ENCODE peak calls at places on chromosomes 16 and 17, in nine cellular contexts. W, M, F, B, Z, C, K, S and N are unnamed samples.

GRCh38 chr17:9209781-9210370 is 188.6 kb downstream of the NTN1 start:
- DNase-seq in S (no peak), C (no peak), Z (no peak), K (no peak), W (no peak), M (no peak), B (no peak), F (no peak), N (no peak)

GRCh38 chr17:70622382-70623260 is 453.3 kb downstream of the KCNJ2 start:
- DNase-seq in Z (no peak), W (peak), C (peak), K (peak), B (peak), S (no peak), M (peak), F (no peak), N (peak)

GRCh38 chr17:17151055-17151454 is 55.1 kb downstream of the PLD6 start:
- DNase-seq in C (no peak), S (peak), W (peak), F (no peak), K (peak), M (peak), B (peak), Z (no peak), N (no peak)

GRCh38 chr17:42472709-42473521 is 14.2 kb downstream of the ATP6V0A1 start:
- DNase-seq in C (no peak), M (no peak), Z (no peak), W (peak), K (peak), S (no peak), F (no peak), B (peak), N (no peak)

GRCh38 chr17:16005641-16006040 is 6.0 kb downstream of the TTC19 start:
- DNase-seq in Z (no peak), S (no peak), C (no peak), W (no peak), F (no peak), B (no peak), K (no peak), M (no peak), N (no peak)

GRCh38 chr16:80273635-80274538 is 266.9 kb upstream of the DYNLRB2 start:
- DNase-seq in Z (no peak), B (peak), M (peak), F (no peak), S (peak), W (peak), C (no peak), K (no peak), N (no peak)

GRCh38 chr17:69466451-69466850 is 52.0 kb downstream of the MAP2K6 start:
- DNase-seq in S (peak), M (no peak), K (no peak), C (no peak), W (no peak), Z (no peak), B (peak), F (no peak), N (no peak)

GRCh38 chr17:78356163-78356713 is 3.6 kb downstream of the SOCS3 start:
- DNase-seq in C (peak), W (peak), S (peak), B (peak), F (peak), M (peak), K (peak), Z (no peak), N (no peak)

GRCh38 chr17:4509923-4510614 is 11.4 kb downstream of the SPNS2 start:
- DNase-seq in K (no peak), M (no peak), B (no peak), S (no peak), Z (no peak), W (peak), C (no peak), F (no peak), N (no peak)

GRCh38 chr17:77826132-77826873 is 132.2 kb upstream of the TNRC6C start:
- DNase-seq in M (no peak), S (no peak), C (no peak), W (no peak), K (no peak), F (no peak), Z (no peak), B (no peak), N (no peak)

GRCh38 chr16:24117680-24118079 is 138.5 kb upstream of the CACNG3 start:
- DNase-seq in F (no peak), M (no peak), C (no peak), K (no peak), Z (no peak), S (no peak), B (no peak), W (no peak), N (no peak)

GRCh38 chr17:62111562-62112180 is 46.6 kb upstream of the MED13 start:
- DNase-seq in C (no peak), M (no peak), Z (no peak), W (no peak), B (no peak), F (no peak), K (no peak), S (no peak), N (no peak)

GRCh38 chr16:88673685-88674398 is 11.0 kb upstream of the MVD start:
- DNase-seq in Z (no peak), W (no peak), C (no peak), S (no peak), F (no peak), B (no peak), K (no peak), M (no peak), N (no peak)

GRCh38 chr17:62792122-62792800 is 15.9 kb downstream of the MARCHF10 start:
- DNase-seq in Z (peak), S (no peak), B (peak), W (peak), M (no peak), C (no peak), K (peak), F (no peak), N (no peak)

GRCh38 chr17:65020284-65020683 is 36.3 kb downstream of the GNA13 start:
- DNase-seq in M (no peak), W (peak), B (peak), C (no peak), K (peak), S (peak), F (no peak), Z (no peak), N (no peak)

GRCh38 chr17:63537991-63538692 is 12.1 kb upstream of the DCAF7 start:
- DNase-seq in S (no peak), Z (no peak), F (no peak), M (peak), K (no peak), C (peak), B (no peak), W (no peak), N (no peak)

GRCh38 chr17:47853616-47854015 is 2.7 kb upstream of the SP6 start:
- DNase-seq in K (no peak), F (no peak), B (no peak), C (no peak), M (no peak), W (no peak), S (no peak), Z (no peak), N (no peak)

GRCh38 chr16:66103245-66103644 is 263.2 kb upstream of the CDH5 start:
- DNase-seq in S (no peak), Z (peak), F (no peak), K (peak), C (no peak), W (no peak), M (no peak), B (no peak), N (no peak)

GRCh38 chr17:77846531-77847085 is 111.9 kb upstream of the TNRC6C start:
- DNase-seq in C (no peak), S (no peak), W (no peak), B (no peak), Z (no peak), F (no peak), M (peak), K (no peak), N (no peak)

GRCh38 chr16:29662729-29663019 is 373 bp upstream of the SPN start:
- DNase-seq in C (peak), S (no peak), M (peak), K (no peak), B (no peak), F (no peak), W (no peak), Z (no peak), N (no peak)

GRCh38 chr17:64038331-64039105 is 18.1 kb upstream of the ICAM2 start:
- DNase-seq in B (no peak), W (no peak), S (no peak), M (no peak), K (no peak), F (no peak), Z (no peak), C (peak), N (no peak)

GRCh38 chr16:12440233-12440530 is 363.5 kb downstream of the CPPED1 start:
- DNase-seq in Z (no peak), B (no peak), W (no peak), F (no peak), M (no peak), K (peak), S (no peak), C (no peak), N (no peak)

GRCh38 chr17:60229189-60229802 is 79.5 kb downstream of the CA4 start:
- DNase-seq in Z (no peak), C (no peak), W (peak), F (no peak), M (no peak), B (no peak), S (no peak), K (peak), N (no peak)

GRCh38 chr16:66510711-66511614 is 39.0 kb downstream of the TK2 start:
- DNase-seq in M (no peak), B (no peak), S (no peak), K (no peak), C (peak), F (no peak), W (no peak), Z (no peak), N (no peak)

GRCh38 chr17:43701318-43701743 is 39.6 kb upstream of the MEOX1 start:
- DNase-seq in K (peak), M (peak), Z (no peak), W (peak), B (no peak), C (peak), F (no peak), S (no peak), N (no peak)

GRCh38 chr16:11916524-11917285 is 949 bp upstream of the GSPT1 start:
- DNase-seq in M (no peak), F (no peak), K (no peak), W (peak), S (peak), C (peak), Z (peak), B (peak), N (no peak)

GRCh38 chr16:82082543-82083244 is 47.6 kb downstream of the HSD17B2 start:
- DNase-seq in M (peak), Z (peak), C (no peak), B (peak), F (no peak), W (peak), K (no peak), S (peak), N (no peak)

GRCh38 chr16:58511933-58512815 is 3.1 kb upstream of the SETD6 start:
- DNase-seq in W (peak), Z (peak), M (peak), K (peak), C (peak), B (peak), S (no peak), F (peak), N (no peak)

GRCh38 chr17:70319516-70319915 is 150.2 kb downstream of the KCNJ2 start:
- DNase-seq in C (no peak), B (no peak), K (no peak), W (no peak), Z (no peak), S (no peak), F (no peak), M (no peak), N (no peak)

GRCh38 chr17:31564883-31565297 is 173.4 kb downstream of the RAB11FIP4 start:
- DNase-seq in F (no peak), C (no peak), W (peak), M (no peak), K (peak), B (no peak), S (no peak), Z (no peak), N (peak)

GRCh38 chr16:4618645-4619418 is 4.1 kb upstream of the UBALD1 start:
- DNase-seq in W (no peak), F (no peak), K (no peak), M (no peak), C (no peak), Z (peak), S (no peak), B (peak), N (no peak)

GRCh38 chr16:23699100-23699499 is 13.9 kb downstream of the ERN2 start:
- DNase-seq in C (peak), W (no peak), K (no peak), S (no peak), Z (no peak), F (no peak), B (peak), M (peak), N (no peak)

GRCh38 chr16:66677179-66677578 is 19.4 kb downstream of the CMTM4 start:
- DNase-seq in K (no peak), Z (no peak), W (no peak), C (no peak), S (no peak), B (no peak), F (no peak), M (no peak), N (no peak)

GRCh38 chr17:64061157-64061898 is 40.9 kb upstream of the ICAM2 start:
- DNase-seq in B (peak), K (peak), M (peak), C (peak), W (no peak), Z (no peak), S (peak), F (no peak), N (no peak)

GRCh38 chr17:49557204-49558024 is 18.3 kb upstream of the NXPH3 start:
- DNase-seq in Z (peak), B (peak), W (peak), M (peak), F (no peak), K (peak), S (no peak), C (peak), N (peak)

GRCh38 chr16:57092786-57093301 is 461 bp downstream of the CPNE2 start:
- DNase-seq in M (peak), B (no peak), Z (no peak), S (no peak), K (no peak), C (peak), W (no peak), F (peak), N (no peak)

GRCh38 chr17:2892305-2892971 is 96.2 kb downstream of the RAP1GAP2 start:
- DNase-seq in W (peak), S (peak), K (peak), C (peak), B (peak), M (no peak), Z (peak), F (no peak), N (no peak)

GRCh38 chr17:28370744-28371103 is 617 bp upstream of the VTN start:
- DNase-seq in F (no peak), C (no peak), S (no peak), W (no peak), K (no peak), Z (peak), M (no peak), B (no peak), N (no peak)

GRCh38 chr17:28369684-28370034 is 448 bp downstream of the VTN start:
- DNase-seq in Z (peak), B (no peak), S (no peak), C (no peak), K (no peak), W (no peak), F (no peak), M (peak), N (no peak)

GRCh38 chr17:28371245-28372202 is at the start of gene SARM1:
- DNase-seq in Z (peak), B (no peak), F (peak), C (peak), K (peak), W (peak), S (no peak), M (peak), N (peak)

GRCh38 chr17:28368915-28369683 is 1.0 kb downstream of the VTN start:
- DNase-seq in B (no peak), C (no peak), Z (no peak), K (no peak), S (no peak), F (no peak), M (no peak), W (no peak), N (no peak)

GRCh38 chr17:28370035-28370743 is at the start of gene VTN:
- DNase-seq in F (no peak), W (no peak), S (no peak), Z (peak), B (no peak), C (no peak), M (no peak), K (peak), N (peak)
- TF ChIP-seq CTCF in F (no peak), W (no peak), S (no peak), Z (peak), B (no peak), C (no peak), M (no peak), K (no peak), N (no peak)

DNA sequence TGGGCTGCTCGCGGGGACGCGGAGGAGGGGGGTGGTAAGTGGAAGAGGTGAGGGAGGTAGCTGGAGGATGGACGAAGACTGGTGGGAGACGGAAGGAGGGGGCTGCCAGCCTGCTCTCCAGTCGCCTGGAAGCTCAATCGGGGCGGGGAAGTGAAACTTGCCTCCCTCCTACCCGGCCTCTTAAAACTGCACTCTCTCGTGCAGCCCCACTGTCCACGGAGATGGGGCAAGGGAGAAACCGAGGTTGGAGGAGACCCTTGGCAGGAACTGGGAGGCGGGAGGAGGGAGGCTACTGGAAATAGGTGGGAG is 1.1 kb downstream of the SOX9 start:
- DNase-seq in Z (no peak), F (no peak), M (no peak), C (no peak), S (no peak), W (no peak), B (no peak), K (peak), N (no peak)
- TF ChIP-seq CTCF in Z (no peak), F (no peak), M (no peak), C (no peak), S (no peak), W (no peak), B (no peak), K (no peak), N (no peak)

DNA sequence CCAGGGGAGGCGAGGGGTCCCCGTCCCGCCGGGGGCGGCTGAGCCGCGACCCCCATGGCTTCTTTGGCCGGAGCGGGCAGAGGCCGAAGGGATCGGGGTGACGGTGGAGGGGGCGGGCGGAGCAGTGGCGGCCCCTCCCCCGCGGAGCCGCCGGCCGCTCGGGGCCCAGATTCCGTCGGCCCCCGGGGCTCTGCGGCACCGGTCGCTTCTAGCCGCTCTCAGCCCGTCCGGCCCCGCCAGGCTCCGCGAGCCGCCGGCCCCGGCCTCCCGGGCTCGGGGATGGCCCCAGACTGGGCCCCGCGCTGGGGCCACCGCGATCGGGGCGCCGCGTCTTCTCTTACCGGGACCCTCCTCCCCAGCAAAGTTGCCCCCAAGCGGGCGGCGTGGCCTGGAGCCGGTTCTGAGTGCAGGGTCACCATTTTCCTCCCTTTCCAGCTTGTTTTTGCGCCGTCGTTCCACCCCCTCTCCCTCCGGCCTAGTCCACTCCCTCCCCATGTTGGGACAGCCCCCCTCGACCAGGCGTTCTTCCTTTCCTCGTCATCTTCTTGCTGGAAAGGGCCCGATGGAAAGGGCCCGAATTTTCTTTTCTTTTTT is 768 bp downstream of the NFAT5 start:
- DNase-seq in C (peak), Z (peak), F (no peak), K (peak), M (peak), B (peak), S (no peak), W (peak), N (no peak)
- TF ChIP-seq CTCF in C (no peak), Z (no peak), F (no peak), K (no peak), M (no peak), B (no peak), S (no peak), W (no peak), N (no peak)

GRCh38 chr17:38885044-38885727 is 15.3 kb downstream of the LASP1 start:
- DNase-seq in K (no peak), Z (peak), M (no peak), C (peak), S (no peak), F (no peak), B (no peak), W (no peak), N (no peak)

GRCh38 chr17:38885728-38886642 is 16.1 kb downstream of the LASP1 start:
- DNase-seq in W (peak), C (no peak), Z (no peak), M (no peak), S (no peak), B (no peak), F (no peak), K (no peak), N (peak)

GRCh38 chr17:38881600-38882191 is 11.8 kb downstream of the LASP1 start:
- DNase-seq in Z (no peak), K (peak), B (no peak), F (no peak), S (no peak), W (peak), M (peak), C (peak), N (no peak)

GRCh38 chr17:38886643-38887010 is 16.8 kb downstream of the LASP1 start:
- DNase-seq in C (peak), W (no peak), K (no peak), Z (no peak), B (no peak), F (no peak), S (no peak), M (no peak), N (no peak)

DNA sequence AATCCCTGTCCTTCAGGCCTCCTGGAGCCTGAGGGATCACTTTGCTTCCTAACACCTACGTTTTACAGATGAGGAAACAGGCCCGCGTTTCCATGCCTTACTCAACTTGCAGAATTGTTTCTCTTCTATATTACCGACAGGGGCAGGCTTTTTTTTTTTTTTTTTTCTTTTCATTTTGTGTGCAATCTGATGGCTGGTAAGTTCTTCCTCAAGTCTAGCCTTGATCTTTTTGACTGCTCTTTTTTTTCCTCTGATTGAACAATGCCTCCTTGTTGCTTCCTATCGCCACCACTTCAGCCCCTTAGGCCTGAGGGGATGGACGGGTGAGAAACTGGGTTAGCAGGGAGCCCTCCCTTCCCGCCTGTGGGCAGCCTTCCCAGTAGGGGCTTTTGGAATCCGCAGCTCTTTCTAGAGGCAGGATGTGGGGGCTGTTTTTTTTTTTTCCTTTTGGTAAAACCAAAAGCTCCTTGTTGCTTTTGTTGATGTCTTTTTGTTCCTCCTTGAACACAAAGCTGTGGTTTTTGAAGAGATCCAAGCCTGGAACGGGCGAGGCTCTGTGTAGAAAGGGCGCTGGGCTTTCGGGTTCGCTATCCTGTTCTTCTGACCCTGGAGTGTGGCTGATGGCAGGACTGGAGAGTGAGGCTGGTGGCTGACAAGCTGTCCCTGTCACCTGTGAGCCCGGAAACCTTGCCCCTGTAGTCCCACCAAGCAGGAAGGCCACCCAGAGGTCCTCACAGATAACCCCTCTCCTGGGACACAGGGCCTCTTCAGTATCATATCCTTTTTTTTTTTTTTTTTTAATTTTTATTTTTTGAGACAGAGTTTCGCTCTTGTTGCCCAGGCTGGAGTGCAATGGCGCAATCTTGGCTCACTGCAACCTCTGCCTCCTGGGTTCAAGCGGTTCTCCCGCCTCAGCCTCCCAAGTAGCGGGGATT is 14.0 kb downstream of the LASP1 start:
- DNase-seq in W (peak), B (no peak), K (peak), C (no peak), M (no peak), Z (no peak), S (no peak), F (no peak), N (no peak)
- TF ChIP-seq CTCF in W (peak), B (peak), K (peak), C (no peak), M (peak), Z (no peak), S (peak), F (no peak), N (no peak)

GRCh38 chr16:2854700-2855309 is 3.2 kb downstream of the PRSS22 start:
- DNase-seq in M (peak), B (no peak), S (no peak), W (no peak), Z (no peak), K (no peak), C (no peak), F (no peak), N (no peak)
- TF ChIP-seq CTCF in M (peak), B (peak), S (peak), W (peak), Z (peak), K (peak), C (peak), F (no peak), N (peak)

GRCh38 chr17:7897773-7898172 is 9.2 kb downstream of the CHD3 start:
- DNase-seq in B (peak), W (peak), C (peak), K (peak), F (no peak), S (no peak), M (peak), Z (peak), N (no peak)
- TF ChIP-seq CTCF in B (peak), W (peak), C (peak), K (peak), F (no peak), S (peak), M (no peak), Z (peak), N (peak)